ENCODE peak calls at places on chromosome 4, in six cellular contexts. N, A, U, M, W and F are unnamed samples.

GRCh38 chr4:105707783-105708182 is 706 bp downstream of the INTS12 start:
- DNase-seq in N (peak), A (no peak), U (no peak), M (no peak), W (no peak), F (no peak)

GRCh38 chr4:26141916-26142638 is 178.7 kb upstream of the RBPJ start:
- DNase-seq in N (peak), A (no peak), U (no peak), M (no peak), W (no peak), F (peak)

GRCh38 chr4:53558981-53559620 is 32.2 kb downstream of the LNX1 start:
- DNase-seq in N (peak), A (peak), U (no peak), M (no peak), W (no peak), F (no peak)

GRCh38 chr4:47462799-47463234 is 685 bp downstream of the COMMD8 start:
- DNase-seq in N (peak), A (no peak), U (peak), M (no peak), W (no peak), F (no peak)

GRCh38 chr4:6298035-6298434 is 28.4 kb downstream of the WFS1 start:
- DNase-seq in N (no peak), A (no peak), U (no peak), M (no peak), W (no peak), F (no peak)

GRCh38 chr4:147864591-147864990 is 132.7 kb downstream of the ARHGAP10 start:
- DNase-seq in N (peak), A (no peak), U (no peak), M (no peak), W (no peak), F (no peak)

GRCh38 chr4:189773909-189774308 is 166.8 kb upstream of the FRG1 start:
- DNase-seq in N (no peak), A (peak), U (no peak), M (no peak), W (peak), F (no peak)

GRCh38 chr4:109177411-109177810 is 125.0 kb downstream of the COL25A1 start:
- DNase-seq in N (no peak), A (no peak), U (no peak), M (no peak), W (no peak), F (no peak)

GRCh38 chr4:6470502-6471302 is 1.7 kb downstream of the PPP2R2C start:
- DNase-seq in N (peak), A (peak), U (no peak), M (no peak), W (peak), F (peak)

GRCh38 chr4:119638359-119638758 is 9.8 kb upstream of the PDE5A start:
- DNase-seq in N (no peak), A (peak), U (no peak), M (no peak), W (no peak), F (no peak)

GRCh38 chr4:55666535-55666934 is 30.4 kb upstream of the NMU start:
- DNase-seq in N (no peak), A (no peak), U (no peak), M (no peak), W (no peak), F (no peak)

GRCh38 chr4:19971829-19972228 is 279.9 kb upstream of the SLIT2 start:
- DNase-seq in N (peak), A (peak), U (no peak), M (no peak), W (no peak), F (no peak)

GRCh38 chr4:31383767-31384166 is 663.6 kb downstream of the PCDH7 start:
- DNase-seq in N (no peak), A (no peak), U (no peak), M (no peak), W (no peak), F (no peak)

GRCh38 chr4:110614173-110614948 is 8.5 kb downstream of the PITX2 start:
- DNase-seq in N (no peak), A (no peak), U (no peak), M (no peak), W (no peak), F (no peak)
- H3K4me3 ChIP-seq in N (no peak), A (no peak), U (no peak), M (no peak), W (no peak), F (no peak)

GRCh38 chr4:184357783-184358182 is 116.6 kb downstream of the IRF2 start:
- DNase-seq in N (no peak), A (no peak), U (no peak), M (no peak), W (no peak), F (no peak)

GRCh38 chr4:184361443-184361842 is 112.9 kb downstream of the IRF2 start:
- DNase-seq in N (peak), A (peak), U (no peak), M (no peak), W (no peak), F (no peak)

GRCh38 chr4:184358521-184359232 is 115.7 kb downstream of the IRF2 start:
- DNase-seq in N (peak), A (no peak), U (no peak), M (no peak), W (no peak), F (no peak)

GRCh38 chr4:184362338-184362737 is 112.0 kb downstream of the IRF2 start:
- DNase-seq in N (no peak), A (peak), U (no peak), M (no peak), W (no peak), F (no peak)

GRCh38 chr4:184359905-184360304 is 114.4 kb downstream of the IRF2 start:
- DNase-seq in N (peak), A (no peak), U (no peak), M (no peak), W (no peak), F (no peak)
- H3K4me3 ChIP-seq in N (no peak), A (no peak), U (no peak), M (no peak), W (no peak), F (no peak)

GRCh38 chr4:112647785-112648184 is 10.8 kb downstream of the LARP7 start:
- DNase-seq in N (peak), A (peak), U (no peak), M (no peak), W (no peak), F (no peak)
- H3K4me3 ChIP-seq in N (no peak), A (no peak), U (no peak), M (no peak), W (peak), F (no peak)

GRCh38 chr4:139483000-139483399 is 29.1 kb downstream of the RAB33B start:
- DNase-seq in N (no peak), A (no peak), U (no peak), M (no peak), W (no peak), F (no peak)
- H3K4me3 ChIP-seq in N (no peak), A (no peak), U (no peak), M (no peak), W (no peak), F (no peak)

DNA sequence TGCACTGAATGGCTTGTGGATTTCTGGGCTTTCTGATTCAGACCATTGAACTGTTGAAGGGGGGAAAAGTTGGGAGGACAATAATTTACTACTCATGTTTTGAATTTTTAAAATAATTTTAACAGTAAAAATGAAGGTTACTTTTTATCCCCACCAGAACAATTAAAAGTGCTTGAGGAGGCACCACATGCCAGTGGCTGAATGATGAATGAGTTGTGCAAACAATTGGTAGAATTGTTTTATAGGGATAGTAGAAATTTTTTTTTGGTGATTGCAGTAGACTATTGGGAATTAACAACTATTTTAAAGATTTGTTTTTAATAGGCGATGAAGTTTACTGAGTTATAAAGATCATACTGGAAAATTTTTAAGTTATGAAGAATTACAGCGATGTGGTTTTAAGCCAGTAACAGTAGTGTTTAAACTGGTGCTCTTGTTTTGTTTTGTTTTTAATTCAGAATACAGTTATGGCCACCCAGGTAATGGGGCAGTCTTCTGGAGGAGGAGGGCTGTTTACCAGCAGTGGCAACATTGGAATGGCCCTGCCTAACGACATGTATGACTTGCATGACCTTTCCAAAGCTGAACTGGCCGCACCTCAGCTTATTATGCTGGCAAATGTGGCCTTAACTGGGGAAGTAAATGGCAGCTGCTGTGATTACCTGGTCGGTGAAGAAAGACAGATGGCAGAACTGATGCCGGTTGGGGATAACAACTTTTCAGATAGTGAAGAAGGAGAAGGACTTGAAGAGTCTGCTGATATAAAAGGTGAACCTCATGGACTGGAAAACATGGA is 2.7 kb downstream of the REST start:
- DNase-seq in N (no peak), A (no peak), U (peak), M (no peak), W (peak), F (no peak)
- H3K4me3 ChIP-seq in N (peak), A (peak), U (peak), M (peak), W (peak), F (peak)

GRCh38 chr4:159042097-159042605 is 60.7 kb upstream of the RAPGEF2 start:
- DNase-seq in N (peak), A (no peak), U (no peak), M (no peak), W (peak), F (peak)
- H3K4me3 ChIP-seq in N (no peak), A (no peak), U (no peak), M (no peak), W (no peak), F (no peak)